ENCODE peak calls at places on chromosomes 4 and X, in six cellular contexts. One of them, this sample, is unnamed.
A peak's percentile ranks its signal among the peaks of the same experiment; 100 is the strongest.

GRCh38 chrX:2559124-2559523 is 58.3 kb upstream of the DHRSX start:
- DNase-seq in GM23248: peak; percentile 63
- DNase-seq in PC-3: no peak
- DNase-seq in HCT116: no peak
- DNase-seq in MM.1S: no peak
- DNase-seq in SK-N-SH: no peak
- DNase-seq in this sample: no peak

GRCh38 chr4:87527446-87528240 is 1.5 kb downstream of the SPARCL1 start:
- DNase-seq in GM23248: no peak
- DNase-seq in PC-3: no peak
- DNase-seq in HCT116: no peak
- DNase-seq in MM.1S: no peak
- DNase-seq in SK-N-SH: no peak
- DNase-seq in this sample: no peak

GRCh38 chrX:24014388-24015018 is 12.5 kb downstream of the KLHL15 start:
- DNase-seq in GM23248: peak; percentile 12
- DNase-seq in PC-3: no peak
- DNase-seq in HCT116: no peak
- DNase-seq in MM.1S: no peak
- DNase-seq in SK-N-SH: no peak
- DNase-seq in this sample: no peak

GRCh38 chr4:83054928-83055327 is 19.9 kb downstream of the COPS4 start:
- DNase-seq in GM23248: peak; percentile 48
- DNase-seq in PC-3: peak; percentile 44
- DNase-seq in HCT116: peak; percentile 10
- DNase-seq in MM.1S: peak; percentile 50
- DNase-seq in SK-N-SH: peak; percentile 10
- DNase-seq in this sample: no peak

GRCh38 chr4:76585897-76586360 is 150.9 kb downstream of the SHROOM3 start:
- DNase-seq in GM23248: peak; percentile 53
- DNase-seq in PC-3: peak; percentile 89
- DNase-seq in HCT116: peak; percentile 81
- DNase-seq in MM.1S: peak; percentile 91
- DNase-seq in SK-N-SH: no peak
- DNase-seq in this sample: peak; percentile 91

GRCh38 chr4:7761720-7762119 is 177.9 kb downstream of the AFAP1 start:
- DNase-seq in GM23248: peak; percentile 75
- DNase-seq in PC-3: peak; percentile 27
- DNase-seq in HCT116: peak; percentile 32
- DNase-seq in MM.1S: peak; percentile 31
- DNase-seq in SK-N-SH: peak; percentile 91
- DNase-seq in this sample: peak; percentile 83

GRCh38 chrX:143500751-143501150 is 16.5 kb downstream of the SPANXN3 start:
- DNase-seq in GM23248: no peak
- DNase-seq in PC-3: peak; percentile 39
- DNase-seq in HCT116: no peak
- DNase-seq in MM.1S: no peak
- DNase-seq in SK-N-SH: no peak
- DNase-seq in this sample: no peak

GRCh38 chrX:111095974-111096870 is at the start of gene PAK3:
- DNase-seq in GM23248: peak; percentile 15
- DNase-seq in PC-3: peak; percentile 65
- DNase-seq in HCT116: no peak
- DNase-seq in MM.1S: peak; percentile 15
- DNase-seq in SK-N-SH: peak; percentile 79
- DNase-seq in this sample: peak; percentile 79

GRCh38 chrX:66731398-66731797 is 92.5 kb upstream of the EDA2R start:
- DNase-seq in GM23248: peak; percentile 57
- DNase-seq in PC-3: peak; percentile 34
- DNase-seq in HCT116: no peak
- DNase-seq in MM.1S: peak; percentile 70
- DNase-seq in SK-N-SH: peak; percentile 16
- DNase-seq in this sample: peak; percentile 63

GRCh38 chrX:40157228-40158035 is 59.7 kb upstream of the BCOR start:
- DNase-seq in GM23248: no peak
- DNase-seq in PC-3: no peak
- DNase-seq in HCT116: no peak
- DNase-seq in MM.1S: no peak
- DNase-seq in SK-N-SH: no peak
- DNase-seq in this sample: peak; percentile 28

GRCh38 chrX:136166221-136166855 is 19.0 kb downstream of the FHL1 start:
- DNase-seq in GM23248: peak; percentile 68
- DNase-seq in PC-3: peak; percentile 61
- DNase-seq in HCT116: no peak
- DNase-seq in MM.1S: no peak
- DNase-seq in SK-N-SH: no peak
- DNase-seq in this sample: peak; percentile 22

GRCh38 chr4:155025762-155026457 is 182.5 kb upstream of the NPY2R start:
- DNase-seq in GM23248: peak; percentile 51
- DNase-seq in PC-3: peak; percentile 79
- DNase-seq in HCT116: peak; percentile 65
- DNase-seq in MM.1S: peak; percentile 54
- DNase-seq in SK-N-SH: no peak
- DNase-seq in this sample: peak; percentile 86

GRCh38 chr4:121096629-121097028 is 24.3 kb upstream of the NDNF start:
- DNase-seq in GM23248: peak; percentile 73
- DNase-seq in PC-3: peak; percentile 50
- DNase-seq in HCT116: peak; percentile 24
- DNase-seq in MM.1S: peak; percentile 66
- DNase-seq in SK-N-SH: peak; percentile 16
- DNase-seq in this sample: peak; percentile 18

GRCh38 chrX:50158616-50159015 is 42.2 kb downstream of the AKAP4 start:
- DNase-seq in GM23248: no peak
- DNase-seq in PC-3: no peak
- DNase-seq in HCT116: no peak
- DNase-seq in MM.1S: no peak
- DNase-seq in SK-N-SH: no peak
- DNase-seq in this sample: no peak

GRCh38 chrX:125131146-125131545 is 188.5 kb upstream of the TEX13C start:
- DNase-seq in GM23248: peak; percentile 1
- DNase-seq in PC-3: peak; percentile 50
- DNase-seq in HCT116: no peak
- DNase-seq in MM.1S: peak; percentile 23
- DNase-seq in SK-N-SH: no peak
- DNase-seq in this sample: peak; percentile 12

GRCh38 chr4:102779204-102779603 is 18.4 kb upstream of the MANBA start:
- DNase-seq in GM23248: no peak
- DNase-seq in PC-3: no peak
- DNase-seq in HCT116: no peak
- DNase-seq in MM.1S: peak; percentile 33
- DNase-seq in SK-N-SH: no peak
- DNase-seq in this sample: no peak

GRCh38 chrX:64093761-64094160 is 111.7 kb downstream of the AMER1 start:
- DNase-seq in GM23248: peak; percentile 33
- DNase-seq in PC-3: peak; percentile 39
- DNase-seq in HCT116: no peak
- DNase-seq in MM.1S: no peak
- DNase-seq in SK-N-SH: peak; percentile 5
- DNase-seq in this sample: peak; percentile 34

GRCh38 chr4:52606766-52607165 is 52.3 kb downstream of the USP46 start:
- DNase-seq in GM23248: peak; percentile 63
- DNase-seq in PC-3: no peak
- DNase-seq in HCT116: no peak
- DNase-seq in MM.1S: no peak
- DNase-seq in SK-N-SH: no peak
- DNase-seq in this sample: no peak

GRCh38 chrX:374566-374965 is 12.1 kb downstream of the PPP2R3B start:
- DNase-seq in GM23248: peak; percentile 56
- DNase-seq in PC-3: no peak
- DNase-seq in HCT116: no peak
- DNase-seq in MM.1S: no peak
- DNase-seq in SK-N-SH: peak; percentile 55
- DNase-seq in this sample: no peak

GRCh38 chr4:45345551-45345950 is 619.2 kb upstream of the GNPDA2 start:
- DNase-seq in GM23248: no peak
- DNase-seq in PC-3: no peak
- DNase-seq in HCT116: no peak
- DNase-seq in MM.1S: no peak
- DNase-seq in SK-N-SH: peak; percentile 8
- DNase-seq in this sample: no peak

GRCh38 chrX:3244203-3244743 is 102.2 kb downstream of the MXRA5 start:
- DNase-seq in GM23248: peak; percentile 79
- DNase-seq in PC-3: no peak
- DNase-seq in HCT116: no peak
- DNase-seq in MM.1S: no peak
- DNase-seq in SK-N-SH: no peak
- DNase-seq in this sample: no peak

GRCh38 chr4:127967141-127967775 is 2.1 kb downstream of the ABHD18 start:
- DNase-seq in GM23248: no peak
- DNase-seq in PC-3: no peak
- DNase-seq in HCT116: no peak
- DNase-seq in MM.1S: no peak
- DNase-seq in SK-N-SH: no peak
- DNase-seq in this sample: no peak

GRCh38 chr4:576245-576821 is at the start of gene TMEM271:
- DNase-seq in GM23248: no peak
- DNase-seq in PC-3: no peak
- DNase-seq in HCT116: no peak
- DNase-seq in MM.1S: no peak
- DNase-seq in SK-N-SH: peak; percentile 60
- DNase-seq in this sample: peak; percentile 24

GRCh38 chr4:98605216-98605615 is 53.2 kb downstream of the TSPAN5 start:
- DNase-seq in GM23248: peak; percentile 33
- DNase-seq in PC-3: peak; percentile 11
- DNase-seq in HCT116: no peak
- DNase-seq in MM.1S: no peak
- DNase-seq in SK-N-SH: no peak
- DNase-seq in this sample: no peak

GRCh38 chr4:65437102-65437501 is 233.2 kb downstream of the EPHA5 start:
- DNase-seq in GM23248: no peak
- DNase-seq in PC-3: no peak
- DNase-seq in HCT116: no peak
- DNase-seq in MM.1S: no peak
- DNase-seq in SK-N-SH: no peak
- DNase-seq in this sample: no peak

GRCh38 chr4:107989162-107989536 is 540 bp upstream of the HADH start:
- DNase-seq in GM23248: no peak
- DNase-seq in PC-3: no peak
- DNase-seq in HCT116: no peak
- DNase-seq in MM.1S: peak; percentile 14
- DNase-seq in SK-N-SH: no peak
- DNase-seq in this sample: no peak

GRCh38 chrX:118823263-118824172 is at the start of gene ZCCHC12:
- DNase-seq in GM23248: peak; percentile 57
- DNase-seq in PC-3: peak; percentile 40
- DNase-seq in HCT116: peak; percentile 27
- DNase-seq in MM.1S: peak; percentile 61
- DNase-seq in SK-N-SH: peak; percentile 77
- DNase-seq in this sample: peak; percentile 91

GRCh38 chr4:26721685-26722084 is 137.8 kb downstream of the TBC1D19 start:
- DNase-seq in GM23248: no peak
- DNase-seq in PC-3: no peak
- DNase-seq in HCT116: no peak
- DNase-seq in MM.1S: no peak
- DNase-seq in SK-N-SH: no peak
- DNase-seq in this sample: no peak

GRCh38 chr4:41656572-41657301 is 91.8 kb downstream of the PHOX2B start:
- DNase-seq in GM23248: no peak
- DNase-seq in PC-3: no peak
- DNase-seq in HCT116: no peak
- DNase-seq in MM.1S: no peak
- DNase-seq in SK-N-SH: no peak
- DNase-seq in this sample: no peak

DNA sequence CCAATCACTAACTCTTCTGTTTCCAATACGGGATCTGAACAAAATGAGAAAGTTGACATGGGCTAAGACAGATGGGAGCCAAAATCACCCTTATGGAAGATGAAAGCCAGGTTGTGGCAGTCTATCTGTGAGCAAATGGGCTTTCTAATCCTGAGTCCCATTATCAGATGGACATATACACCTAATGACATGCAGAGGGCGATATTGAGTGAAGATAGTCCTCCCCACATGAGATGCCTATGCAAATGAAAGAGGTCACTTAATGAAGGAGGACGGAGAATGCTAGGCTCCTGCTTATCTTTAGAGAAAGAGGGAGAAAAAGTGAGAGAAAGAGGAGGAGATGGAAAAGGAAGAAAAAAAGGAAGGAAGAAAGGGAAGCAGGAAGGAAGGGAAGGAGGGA is 547.5 kb downstream of the NLGN4X start:
- DNase-seq in GM23248: no peak
- DNase-seq in PC-3: peak; percentile 9
- DNase-seq in HCT116: no peak
- DNase-seq in MM.1S: no peak
- DNase-seq in SK-N-SH: peak; percentile 22
- DNase-seq in this sample: peak; percentile 56
- TF ChIP-seq EZH2phosphoT487 in GM23248: no peak
- TF ChIP-seq EZH2phosphoT487 in PC-3: no peak
- TF ChIP-seq EZH2phosphoT487 in HCT116: no peak
- TF ChIP-seq EZH2phosphoT487 in MM.1S: no peak
- TF ChIP-seq EZH2phosphoT487 in SK-N-SH: no peak
- TF ChIP-seq EZH2phosphoT487 in this sample: no peak

GRCh38 chr4:54976682-54977081 is 148.7 kb downstream of the KDR start:
- DNase-seq in GM23248: no peak
- DNase-seq in PC-3: peak; percentile 48
- DNase-seq in HCT116: no peak
- DNase-seq in MM.1S: no peak
- DNase-seq in SK-N-SH: no peak
- DNase-seq in this sample: peak; percentile 42

GRCh38 chr4:54967289-54967688 is 158.1 kb downstream of the KDR start:
- DNase-seq in GM23248: no peak
- DNase-seq in PC-3: no peak
- DNase-seq in HCT116: no peak
- DNase-seq in MM.1S: no peak
- DNase-seq in SK-N-SH: no peak
- DNase-seq in this sample: no peak

DNA sequence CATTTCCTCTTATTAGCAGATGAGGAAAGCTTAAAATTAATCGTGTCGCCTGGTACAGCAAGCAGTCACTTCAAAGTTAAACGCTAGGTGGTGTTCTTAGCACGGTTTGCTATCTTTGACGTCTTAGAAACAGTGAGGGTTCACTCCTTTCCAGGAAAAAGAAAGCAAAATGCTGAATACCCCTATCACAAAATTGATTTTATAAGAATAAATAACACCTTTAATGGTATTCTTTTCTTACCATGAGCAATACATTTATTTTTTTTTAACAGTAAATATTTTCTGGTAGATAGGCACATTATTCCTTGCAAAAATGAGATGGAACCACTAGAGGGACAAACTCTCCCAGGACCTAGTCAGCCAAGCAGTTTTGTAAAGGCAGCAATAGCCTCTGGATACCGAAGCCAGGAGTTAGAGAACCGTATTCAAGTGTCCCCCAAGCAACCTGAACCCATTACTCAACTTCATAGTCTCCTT is 153.9 kb downstream of the KDR start:
- DNase-seq in GM23248: peak; percentile 72
- DNase-seq in PC-3: peak; percentile 75
- DNase-seq in HCT116: peak; percentile 53
- DNase-seq in MM.1S: peak; percentile 65
- DNase-seq in SK-N-SH: peak; percentile 43
- DNase-seq in this sample: peak; percentile 60
- H3K9ac ChIP-seq in GM23248: no peak overlapping the region
- H3K9ac ChIP-seq in PC-3: no peak overlapping the region
- H3K9ac ChIP-seq in HCT116: no peak overlapping the region
- H3K9ac ChIP-seq in MM.1S: no peak overlapping the region
- H3K9ac ChIP-seq in SK-N-SH: no peak overlapping the region
- H3K9ac ChIP-seq in this sample: no peak overlapping the region

GRCh38 chr4:4504783-4505182 is 37.1 kb downstream of the STX18 start:
- DNase-seq in GM23248: no peak
- DNase-seq in PC-3: no peak
- DNase-seq in HCT116: no peak
- DNase-seq in MM.1S: no peak
- DNase-seq in SK-N-SH: no peak
- DNase-seq in this sample: no peak
- H4K20me1 ChIP-seq in GM23248: peaks cover 3% of the 10 kb centered on the region
- H4K20me1 ChIP-seq in PC-3: peaks cover 6% of the 10 kb centered on the region
- H4K20me1 ChIP-seq in HCT116: peaks cover 6% of the 10 kb centered on the region
- H4K20me1 ChIP-seq in MM.1S: no peaks in the 10 kb centered on the region
- H4K20me1 ChIP-seq in SK-N-SH: peaks cover 4% of the 10 kb centered on the region
- H4K20me1 ChIP-seq in this sample: peaks cover 26% of the 10 kb centered on the region

GRCh38 chr4:114136067-114136466 is 156.6 kb upstream of the ARSJ start:
- DNase-seq in GM23248: peak; percentile 12
- DNase-seq in PC-3: no peak
- DNase-seq in HCT116: no peak
- DNase-seq in MM.1S: no peak
- DNase-seq in SK-N-SH: no peak
- DNase-seq in this sample: no peak
- TF ChIP-seq EZH2phosphoT487 in GM23248: no peak
- TF ChIP-seq EZH2phosphoT487 in PC-3: no peak
- TF ChIP-seq EZH2phosphoT487 in HCT116: no peak
- TF ChIP-seq EZH2phosphoT487 in MM.1S: no peak
- TF ChIP-seq EZH2phosphoT487 in SK-N-SH: no peak
- TF ChIP-seq EZH2phosphoT487 in this sample: no peak

This sample was measured in neural progenitor cell.